ENCODE peak calls at places on chromosomes 4 and X, in ten cellular contexts. F, S, L, Q, M, D, G, Y, X and H are unnamed samples.

GRCh38 chr4:7371122-7371941 is 63.4 kb downstream of the PSAPL1 start:
- DNase-seq in F (no peak), S (no peak), L (no peak), Q (no peak), M (no peak), D (peak; percentile 33), G (no peak), Y (no peak), X (no peak), H (no peak)

GRCh38 chrX:108582151-108582550 is 142.5 kb downstream of the COL4A5 start:
- DNase-seq in F (no peak), S (no peak), L (no peak), Q (no peak), M (no peak), D (no peak), G (no peak), Y (no peak), X (no peak), H (no peak)

GRCh38 chr4:74320559-74321118 is 12.4 kb downstream of the EPGN start:
- DNase-seq in F (no peak), S (peak; percentile 59), L (peak; percentile 60), Q (no peak), M (peak; percentile 38), D (peak; percentile 55), G (no peak), Y (no peak), X (no peak), H (peak; percentile 27)

GRCh38 chr4:128068927-128069326 is 7.8 kb downstream of the LARP1B start:
- DNase-seq in F (no peak), S (no peak), L (peak; percentile 64), Q (no peak), M (no peak), D (peak; percentile 24), G (no peak), Y (no peak), X (no peak), H (peak; percentile 47)

GRCh38 chr4:36053931-36054330 is 190.4 kb downstream of the ARAP2 start:
- DNase-seq in F (no peak), S (no peak), L (no peak), Q (no peak), M (no peak), D (no peak), G (no peak), Y (no peak), X (no peak), H (no peak)

GRCh38 chrX:5458300-5458699 is 770.4 kb downstream of the NLGN4X start:
- DNase-seq in F (no peak), S (no peak), L (no peak), Q (no peak), M (no peak), D (no peak), G (no peak), Y (no peak), X (no peak), H (no peak)

GRCh38 chr4:104462647-104463046 is 32.0 kb downstream of the CXXC4 start:
- DNase-seq in F (no peak), S (no peak), L (no peak), Q (no peak), M (no peak), D (no peak), G (no peak), Y (no peak), X (no peak), H (no peak)

GRCh38 chr4:119870868-119871267 is 195.8 kb downstream of the MAD2L1 start:
- DNase-seq in F (no peak), S (no peak), L (no peak), Q (no peak), M (no peak), D (no peak), G (no peak), Y (no peak), X (no peak), H (no peak)

GRCh38 chr4:1235381-1236102 is 13.4 kb downstream of the CTBP1 start:
- DNase-seq in F (no peak), S (peak; percentile 0), L (no peak), Q (peak; percentile 44), M (peak; percentile 16), D (no peak), G (no peak), Y (peak; percentile 23), X (peak; percentile 22), H (no peak)

DNA sequence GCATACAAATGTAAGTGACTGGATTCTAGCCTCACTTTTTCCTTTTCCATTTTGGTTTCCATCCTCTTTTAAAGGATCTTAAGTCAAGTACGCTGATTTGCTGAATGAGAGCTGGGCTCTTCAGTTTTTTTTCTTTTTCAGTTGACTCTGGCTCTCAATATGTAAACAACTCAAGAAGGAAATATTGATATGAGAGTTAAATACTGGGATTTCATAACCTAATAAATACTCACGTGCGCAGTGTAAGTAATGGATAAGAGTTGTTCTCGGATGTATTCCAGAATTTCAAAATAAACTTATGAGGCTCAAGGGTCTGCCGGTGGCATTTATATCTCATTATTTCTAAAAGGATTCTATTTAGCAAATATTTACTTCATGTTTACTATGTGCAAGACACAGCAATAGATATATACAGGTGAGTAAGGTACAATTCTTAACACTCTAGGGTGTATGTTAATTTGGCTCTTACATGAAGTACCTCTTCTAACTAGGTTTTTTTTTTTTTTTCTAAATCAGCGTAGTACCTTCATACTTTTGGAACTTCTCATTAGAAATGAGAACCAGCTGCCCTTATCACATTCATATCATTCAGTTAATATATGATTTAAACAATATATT is 11.0 kb upstream of the MAGEB10 start:
- DNase-seq in F (no peak), S (no peak), L (no peak), Q (no peak), M (no peak), D (no peak), G (no peak), Y (no peak), X (no peak), H (no peak)
- TF ChIP-seq POLR2A in F (no peak), S (no peak), L (no peak), Q (no peak), M (no peak), D (no peak), G (no peak), Y (no peak), X (no peak), H (no peak)

DNA sequence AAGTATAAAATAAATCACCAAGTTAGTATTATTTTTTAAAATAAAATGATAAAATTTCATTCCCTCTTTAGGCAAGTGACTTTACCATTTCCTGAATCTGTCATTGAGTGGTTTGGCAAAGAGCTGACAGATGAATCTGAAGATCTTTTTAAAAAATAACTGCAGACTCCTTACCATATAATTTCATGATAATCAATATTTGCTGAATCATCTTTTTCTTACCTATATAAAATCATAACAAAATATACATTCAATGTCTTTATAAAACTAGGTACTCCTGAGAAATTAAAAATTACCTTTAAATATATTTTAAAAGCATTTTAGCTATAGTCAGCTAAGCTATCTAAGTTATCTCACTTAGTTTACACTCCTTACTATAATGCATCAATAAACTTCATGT is 17.2 kb downstream of the ANXA10 start:
- DNase-seq in F (no peak), S (no peak), L (no peak), Q (no peak), M (no peak), D (no peak), G (no peak), Y (no peak), X (no peak), H (no peak)
- TF ChIP-seq POLR2A in F (no peak), S (no peak), L (no peak), Q (no peak), M (no peak), D (no peak), G (no peak), Y (no peak), X (no peak), H (no peak)

GRCh38 chr4:2830632-2831610 is 12.7 kb upstream of the ADD1 start:
- DNase-seq in F (peak; percentile 10), S (peak; percentile 1), L (no peak), Q (no peak), M (peak; percentile 3), D (no peak), G (peak; percentile 5), Y (no peak), X (peak; percentile 16), H (no peak)
- TF ChIP-seq POLR2A in F (no peak), S (no peak), L (no peak), Q (no peak), M (no peak), D (no peak), G (no peak), Y (no peak), X (no peak), H (no peak)

GRCh38 chrX:150508461-150509367 is 59.7 kb upstream of the MTM1 start:
- DNase-seq in F (no peak), S (peak; percentile 85), L (no peak), Q (peak; percentile 75), M (peak; percentile 83), D (peak; percentile 10), G (peak; percentile 18), Y (peak; percentile 80), X (peak; percentile 71), H (no peak)
- TF ChIP-seq POLR2A in F (no peak), S (no peak), L (no peak), Q (no peak), M (no peak), D (no peak), G (no peak), Y (no peak), X (no peak), H (peak; percentile 26)

DNA sequence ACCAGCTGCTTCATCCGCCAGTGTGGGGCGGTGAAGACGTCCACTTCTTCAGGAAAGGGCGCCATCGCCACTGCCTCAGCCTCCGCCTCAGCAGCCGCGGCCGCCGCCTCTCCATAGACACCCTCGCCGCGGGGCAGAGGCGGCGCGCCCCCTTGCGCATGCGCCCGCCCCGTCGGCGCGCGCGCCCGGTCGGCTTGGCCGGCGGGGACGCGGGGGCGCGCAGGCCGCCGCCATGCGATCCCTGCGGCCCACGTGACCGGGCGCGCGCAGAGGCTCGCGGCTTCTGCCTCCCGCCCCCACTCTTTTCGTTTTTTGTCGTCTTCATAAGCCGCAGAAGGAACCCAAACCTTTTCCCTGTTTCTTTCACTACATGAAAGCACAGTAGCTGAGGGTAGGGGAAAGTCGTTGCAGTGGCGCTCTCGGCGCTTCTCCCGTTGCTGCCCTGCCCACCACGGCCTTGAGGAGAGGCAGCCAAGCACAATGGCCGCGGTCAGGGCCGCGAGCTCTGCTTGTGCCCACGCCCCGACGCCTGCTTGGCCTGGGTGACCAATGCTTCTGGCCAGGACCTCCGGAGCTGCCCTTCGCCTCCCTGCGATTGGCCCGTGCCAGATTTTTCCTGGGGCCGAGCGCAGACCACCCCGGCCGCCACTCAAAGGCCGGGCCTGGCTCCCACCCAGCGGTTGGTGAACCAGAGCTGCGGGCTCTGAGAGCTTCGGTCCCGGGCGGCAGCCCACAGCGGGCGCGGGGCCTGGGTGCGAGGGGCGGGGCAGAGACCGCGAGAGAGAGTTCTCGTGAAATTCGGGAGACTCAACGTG is at the start of gene FBXL5:
- DNase-seq in F (peak; percentile 68), S (peak; percentile 77), L (peak; percentile 92), Q (peak; percentile 81), M (peak; percentile 84), D (peak; percentile 84), G (peak; percentile 68), Y (peak; percentile 87), X (peak; percentile 88), H (peak; percentile 82)
- TF ChIP-seq POLR2A in F (peak; percentile 33), S (peak; percentile 98), L (peak; percentile 86), Q (peak; percentile 69), M (peak; percentile 82), D (no peak), G (peak; percentile 96), Y (peak; percentile 80), X (no peak), H (no peak)